ENCODE peak calls at places on chromosome 19, in four cellular contexts. One of them, this sample, is unnamed.

GRCh38 chr19:38711726-38712153 is 32.5 kb downstream of the CAPN12 start:
- DNase-seq in trophoblast cell: no peak
- DNase-seq in mesendoderm: no peak
- DNase-seq in H1: no peak
- DNase-seq in this sample: no peak

GRCh38 chr19:49497790-49498106 is 1.5 kb downstream of the RPS11 start:
- DNase-seq in H1: no peak
- DNase-seq in mesendoderm: no peak
- DNase-seq in trophoblast cell: no peak
- DNase-seq in this sample: no peak

GRCh38 chr19:15210323-15210774 is 9.6 kb upstream of the NOTCH3 start:
- DNase-seq in trophoblast cell: peak; percentile 39
- DNase-seq in mesendoderm: no peak
- DNase-seq in H1: no peak
- DNase-seq in this sample: no peak

GRCh38 chr19:55418185-55418584 is 10.6 kb upstream of the UBE2S start:
- DNase-seq in H1: peak; percentile 41
- DNase-seq in mesendoderm: peak; percentile 82
- DNase-seq in trophoblast cell: peak; percentile 86
- DNase-seq in this sample: peak; percentile 73

GRCh38 chr19:44615529-44616247 is 2.3 kb downstream of the IGSF23 start:
- DNase-seq in trophoblast cell: no peak
- DNase-seq in H1: no peak
- DNase-seq in mesendoderm: no peak
- DNase-seq in this sample: no peak

GRCh38 chr19:56477429-56478338 is 539 bp upstream of the ZNF667 start:
- DNase-seq in trophoblast cell: peak; percentile 87
- DNase-seq in mesendoderm: peak; percentile 97
- DNase-seq in H1: peak; percentile 39
- DNase-seq in this sample: peak; percentile 86

GRCh38 chr19:55540619-55541018 is 3.7 kb upstream of the SBK2 start:
- DNase-seq in trophoblast cell: no peak
- DNase-seq in mesendoderm: no peak
- DNase-seq in H1: no peak
- DNase-seq in this sample: no peak

GRCh38 chr19:12884926-12885748 is 1.9 kb downstream of the KLF1 start:
- DNase-seq in mesendoderm: peak; percentile 98
- DNase-seq in trophoblast cell: peak; percentile 78
- DNase-seq in H1: peak; percentile 94
- DNase-seq in this sample: peak; percentile 99

GRCh38 chr19:51784922-51785690 is 9.9 kb upstream of the FPR3 start:
- DNase-seq in mesendoderm: no peak
- DNase-seq in trophoblast cell: peak; percentile 91
- DNase-seq in H1: no peak
- DNase-seq in this sample: no peak

GRCh38 chr19:23056516-23056915 is 53.5 kb upstream of the ZNF728 start:
- DNase-seq in H1: no peak
- DNase-seq in trophoblast cell: peak; percentile 89
- DNase-seq in mesendoderm: no peak
- DNase-seq in this sample: no peak

GRCh38 chr19:55647732-55648656 is at the start of gene CCDC106:
- DNase-seq in trophoblast cell: peak; percentile 44
- DNase-seq in H1: no peak
- DNase-seq in mesendoderm: peak; percentile 87
- DNase-seq in this sample: peak; percentile 86

GRCh38 chr19:42099336-42099925 is 23.5 kb downstream of the ZNF574 start:
- DNase-seq in H1: no peak
- DNase-seq in mesendoderm: no peak
- DNase-seq in trophoblast cell: no peak
- DNase-seq in this sample: no peak

GRCh38 chr19:48452656-48453480 is 2.5 kb upstream of the KCNJ14 start:
- DNase-seq in mesendoderm: no peak
- DNase-seq in H1: no peak
- DNase-seq in trophoblast cell: no peak
- DNase-seq in this sample: no peak
- H3K4ac ChIP-seq in mesendoderm: no peak overlapping the region
- H3K4ac ChIP-seq in H1: no peak overlapping the region
- H3K4ac ChIP-seq in trophoblast cell: no peak overlapping the region
- H3K4ac ChIP-seq in this sample: no peak overlapping the region

DNA sequence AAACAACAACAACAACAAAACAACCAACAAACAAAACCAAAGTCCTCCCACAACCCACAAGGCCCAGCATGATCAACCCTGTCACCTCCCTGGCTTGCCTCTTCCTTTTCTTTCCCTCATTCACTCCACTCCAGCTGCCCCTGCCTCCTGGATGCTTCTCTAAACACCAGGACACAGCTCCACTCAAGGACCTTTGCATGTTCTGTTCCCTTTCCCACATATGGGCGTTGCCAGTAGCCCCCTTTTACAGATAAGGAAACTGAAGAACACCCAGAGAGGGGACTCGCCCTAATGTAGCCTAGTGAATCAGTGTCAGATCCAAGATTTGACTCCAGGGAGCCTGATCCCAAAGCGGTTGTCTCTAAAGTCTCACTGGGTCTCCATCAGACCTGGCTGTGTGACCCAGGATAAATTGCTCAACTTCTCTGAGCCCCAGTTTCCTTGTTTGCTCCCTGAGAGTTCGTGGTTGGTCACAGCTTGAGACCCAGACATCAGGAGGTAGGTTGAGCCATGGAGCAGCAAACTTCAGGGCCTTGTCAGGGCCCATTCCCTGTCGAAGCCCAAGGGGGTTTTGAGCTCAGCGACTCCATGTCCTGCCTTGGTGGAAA is 3.0 kb upstream of the DOCK6 start:
- DNase-seq in trophoblast cell: no peak
- DNase-seq in H1: no peak
- DNase-seq in mesendoderm: no peak
- DNase-seq in this sample: no peak
- H2AK5ac ChIP-seq in trophoblast cell: no peak overlapping the region
- H2AK5ac ChIP-seq in H1: peak overlapping the region; percentile 8
- H2AK5ac ChIP-seq in mesendoderm: no peak overlapping the region
- H2AK5ac ChIP-seq in this sample: no peak overlapping the region

GRCh38 chr19:2333027-2333806 is 4.7 kb downstream of the SPPL2B start:
- DNase-seq in H1: no peak
- DNase-seq in trophoblast cell: peak; percentile 55
- DNase-seq in mesendoderm: no peak
- DNase-seq in this sample: no peak

GRCh38 chr19:2332341-2333026 is 4.0 kb downstream of the SPPL2B start:
- DNase-seq in H1: no peak
- DNase-seq in mesendoderm: no peak
- DNase-seq in trophoblast cell: no peak
- DNase-seq in this sample: no peak

GRCh38 chr19:2330255-2330631 is 1.8 kb downstream of the SPPL2B start:
- DNase-seq in mesendoderm: no peak
- DNase-seq in trophoblast cell: no peak
- DNase-seq in H1: no peak
- DNase-seq in this sample: no peak

GRCh38 chr19:2330632-2331284 is 2.3 kb downstream of the SPPL2B start:
- DNase-seq in trophoblast cell: no peak
- DNase-seq in mesendoderm: no peak
- DNase-seq in H1: no peak
- DNase-seq in this sample: no peak

DNA sequence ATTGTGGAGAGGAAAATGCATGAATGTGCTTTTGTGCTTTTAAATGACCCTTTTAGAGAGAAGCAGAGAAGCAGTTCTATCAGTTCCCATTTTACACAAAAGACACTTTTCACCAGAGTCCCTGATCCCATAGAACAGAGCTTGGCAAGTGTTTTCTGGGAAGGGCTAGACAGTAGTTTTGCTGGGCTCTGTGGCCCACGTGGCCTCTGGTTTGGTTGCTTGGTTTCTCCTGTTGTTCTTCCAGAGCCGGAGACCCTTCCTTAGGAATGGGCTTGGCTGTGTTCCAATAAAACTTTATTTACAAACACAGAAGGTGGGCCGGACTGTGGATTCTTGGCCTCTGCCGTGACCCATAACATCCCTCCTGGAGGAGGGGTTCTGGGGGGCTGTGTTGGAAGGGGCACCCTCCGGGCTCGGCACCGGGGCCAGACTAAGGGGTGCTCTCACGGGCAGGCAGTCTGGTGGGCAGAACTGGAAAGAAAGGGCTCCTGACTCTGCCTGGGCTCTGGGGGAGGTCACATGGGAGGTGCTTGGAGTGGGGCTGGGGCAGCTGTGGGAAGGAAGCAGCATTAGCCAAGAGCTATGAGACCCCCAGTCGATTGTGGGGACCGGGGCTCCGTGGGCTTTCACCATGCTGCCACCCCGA is 3.2 kb downstream of the SPPL2B start:
- DNase-seq in mesendoderm: no peak
- DNase-seq in H1: no peak
- DNase-seq in trophoblast cell: no peak
- DNase-seq in this sample: no peak
- H3K79me2 ChIP-seq in mesendoderm: peaks cover 52% of the 10 kb centered on the region
- H3K79me2 ChIP-seq in H1: peaks cover 14% of the 10 kb centered on the region
- H3K79me2 ChIP-seq in trophoblast cell: peaks cover 10% of the 10 kb centered on the region
- H3K79me2 ChIP-seq in this sample: peaks cover 7% of the 10 kb centered on the region

DNA sequence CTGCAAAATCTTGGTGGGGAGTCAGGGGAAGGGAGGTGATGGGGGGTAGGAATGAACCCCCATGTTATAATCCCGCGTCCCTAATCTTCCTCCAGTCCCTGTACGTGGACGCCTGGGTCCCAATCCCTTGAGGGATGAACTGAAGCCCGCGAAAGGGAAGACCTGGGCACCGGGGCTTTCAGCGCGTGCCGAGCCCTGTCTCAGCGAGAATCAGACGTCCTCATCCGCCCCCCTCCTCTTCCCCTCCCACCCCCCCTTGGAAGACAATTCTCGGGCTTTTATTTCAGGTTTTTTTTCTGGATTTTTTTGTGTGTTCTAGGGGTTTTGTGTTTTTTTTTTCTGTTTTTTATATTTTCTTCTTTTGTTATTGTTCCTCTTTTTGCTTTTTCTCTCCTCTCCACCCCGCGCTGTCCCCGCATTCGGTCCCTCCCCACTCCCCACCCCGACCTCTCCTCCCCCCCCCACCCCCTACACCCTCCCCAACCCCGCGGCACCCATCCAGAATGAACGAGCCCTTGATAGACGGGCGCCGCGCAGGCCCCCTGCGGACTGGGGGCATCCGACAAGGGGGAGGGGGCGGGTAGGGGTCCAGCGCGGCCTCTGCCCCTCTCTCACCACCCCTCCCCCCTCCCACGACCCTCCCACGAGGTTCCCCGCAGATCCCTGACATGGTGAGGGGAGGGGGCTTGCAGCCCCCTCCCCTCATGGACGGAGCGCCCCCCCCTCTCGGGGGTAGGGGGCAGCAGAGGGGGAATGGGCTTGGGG is 10.3 kb downstream of the C19orf81 start:
- DNase-seq in trophoblast cell: no peak
- DNase-seq in mesendoderm: no peak
- DNase-seq in H1: no peak
- DNase-seq in this sample: no peak
- H3K4ac ChIP-seq in trophoblast cell: no peak overlapping the region
- H3K4ac ChIP-seq in mesendoderm: no peak overlapping the region
- H3K4ac ChIP-seq in H1: no peak overlapping the region
- H3K4ac ChIP-seq in this sample: no peak overlapping the region

DNA sequence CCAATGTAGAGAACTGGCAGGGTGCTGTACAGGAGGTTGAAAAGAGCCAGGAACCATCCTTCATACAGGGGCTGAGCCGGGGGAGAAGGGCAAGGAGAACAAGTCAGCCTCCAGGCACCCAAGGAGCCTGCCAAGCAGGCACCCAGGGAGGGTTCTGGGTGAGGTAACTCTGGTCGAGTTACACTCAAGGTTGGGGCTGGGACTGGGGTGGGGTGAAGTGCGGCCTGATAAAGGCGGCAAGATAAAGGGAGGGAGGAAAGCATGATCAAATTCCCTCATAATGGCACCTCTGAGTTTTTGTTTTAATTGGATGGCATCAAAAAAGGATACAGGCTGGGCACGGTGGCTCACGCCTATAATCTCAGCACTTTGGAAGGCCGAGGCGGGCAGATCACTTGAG is 25.0 kb downstream of the ATP8B3 start:
- DNase-seq in trophoblast cell: no peak
- DNase-seq in H1: no peak
- DNase-seq in mesendoderm: no peak
- DNase-seq in this sample: no peak
- H2AK5ac ChIP-seq in trophoblast cell: no peak overlapping the region
- H2AK5ac ChIP-seq in H1: no peak overlapping the region
- H2AK5ac ChIP-seq in mesendoderm: no peak overlapping the region
- H2AK5ac ChIP-seq in this sample: no peak overlapping the region

GRCh38 chr19:45710731-45711130 is 18.3 kb downstream of the QPCTL start:
- DNase-seq in trophoblast cell: no peak
- DNase-seq in mesendoderm: no peak
- DNase-seq in H1: no peak
- DNase-seq in this sample: no peak

GRCh38 chr19:45713141-45713540 is 17.6 kb downstream of the FBXO46 start:
- DNase-seq in H1: no peak
- DNase-seq in trophoblast cell: no peak
- DNase-seq in mesendoderm: no peak
- DNase-seq in this sample: no peak

GRCh38 chr19:45712699-45713067 is 18.0 kb downstream of the FBXO46 start:
- DNase-seq in H1: no peak
- DNase-seq in trophoblast cell: no peak
- DNase-seq in mesendoderm: no peak
- DNase-seq in this sample: no peak

GRCh38 chr19:45715139-45715538 is 15.6 kb downstream of the FBXO46 start:
- DNase-seq in H1: no peak
- DNase-seq in mesendoderm: no peak
- DNase-seq in trophoblast cell: no peak
- DNase-seq in this sample: no peak

DNA sequence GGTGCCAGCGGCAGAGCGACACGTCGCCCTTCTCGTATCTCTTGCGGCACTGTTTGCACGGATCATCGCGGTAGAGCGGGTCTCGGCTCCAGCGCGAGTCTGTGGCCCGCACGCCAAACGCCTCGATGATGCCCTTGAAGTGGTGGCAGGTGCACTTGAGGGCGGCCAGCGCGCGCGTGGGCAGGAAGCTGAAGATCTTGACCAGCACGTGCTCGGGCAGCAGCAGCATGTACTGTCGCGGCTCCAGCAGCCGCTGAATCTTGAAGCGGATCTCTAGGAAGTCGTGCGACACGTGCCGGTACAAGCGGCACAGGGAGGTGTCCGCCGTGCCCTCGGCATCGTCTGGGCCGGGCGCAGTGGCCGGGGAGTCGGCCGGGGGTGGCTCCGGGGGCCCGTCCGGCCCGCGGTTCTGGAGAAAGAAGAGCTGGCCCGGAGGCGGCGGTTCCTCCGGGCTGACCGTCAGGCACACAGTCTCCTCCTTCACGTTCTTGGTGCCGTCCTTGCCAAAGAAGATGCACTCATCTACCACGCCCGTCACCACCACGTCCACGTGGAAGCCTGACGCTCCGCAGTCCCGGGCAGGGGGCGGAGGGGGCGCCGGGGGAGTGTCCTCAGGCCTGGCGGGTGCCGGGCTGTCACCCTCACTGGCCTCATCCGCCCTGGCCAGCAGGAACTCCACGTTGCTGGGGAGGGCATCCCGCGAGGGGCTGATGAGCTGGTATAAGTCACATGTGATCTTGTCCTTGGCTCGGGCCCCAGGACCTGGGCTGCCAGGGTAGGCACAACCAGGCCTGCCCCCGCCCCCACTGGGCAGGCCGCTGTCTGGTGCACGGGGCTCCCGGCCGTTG is 18.6 kb downstream of the FBXO46 start:
- DNase-seq in trophoblast cell: no peak
- DNase-seq in mesendoderm: no peak
- DNase-seq in H1: no peak
- DNase-seq in this sample: no peak
- H3K79me2 ChIP-seq in trophoblast cell: peaks cover 8% of the 10 kb centered on the region
- H3K79me2 ChIP-seq in mesendoderm: peaks cover 30% of the 10 kb centered on the region
- H3K79me2 ChIP-seq in H1: peaks cover 8% of the 10 kb centered on the region
- H3K79me2 ChIP-seq in this sample: peaks cover 12% of the 10 kb centered on the region